ENCODE peak calls at places on chromosomes 13 and 19, in five cellular contexts. K is AG09319, V is tibial nerve, U is GM23338, I is endothelial cell. M is an unnamed sample.

GRCh38 chr13:101691326-101691725 is 238.9 kb downstream of the ITGBL1 start:
- DNase-seq in K (no peak), V (no peak), U (no peak), I (no peak), M (no peak)

GRCh38 chr19:3893509-3894179 is 13.2 kb downstream of the ATCAY start:
- DNase-seq in K (no peak), V (no peak), U (no peak), I (no peak), M (no peak)

GRCh38 chr19:28349604-28350003 is 863.3 kb downstream of the UQCRFS1 start:
- DNase-seq in K (no peak), V (no peak), U (no peak), I (no peak), M (no peak)

GRCh38 chr13:114047358-114047881 is 73.5 kb upstream of the C13orf46 start:
- DNase-seq in K (no peak), V (no peak), U (no peak), I (no peak), M (no peak)

GRCh38 chr13:43614063-43614462 is 172.7 kb downstream of the ENOX1 start:
- DNase-seq in K (no peak), V (no peak), U (no peak), I (no peak), M (no peak)

GRCh38 chr13:98083507-98083906 is 59.4 kb upstream of the FARP1 start:
- DNase-seq in K (peak; percentile 42), V (no peak), U (no peak), I (no peak), M (no peak)

GRCh38 chr13:110561335-110562033 is at the start of gene RAB20:
- DNase-seq in K (peak; percentile 50), V (peak; percentile 78), U (peak; percentile 90), I (peak; percentile 73), M (peak; percentile 77)

GRCh38 chr13:86085890-86086289 is 286.7 kb upstream of the SLITRK6 start:
- DNase-seq in K (no peak), V (no peak), U (no peak), I (no peak), M (no peak)

GRCh38 chr13:32734511-32734910 is 148.3 kb downstream of the PDS5B start:
- DNase-seq in K (no peak), V (no peak), U (no peak), I (no peak), M (no peak)

GRCh38 chr19:1266116-1266817 is 2.9 kb upstream of the CIRBP start:
- DNase-seq in K (peak; percentile 57), V (no peak), U (peak; percentile 88), I (peak; percentile 78), M (peak; percentile 80)

GRCh38 chr19:50829801-50830200 is 3.6 kb downstream of the KLK15 start:
- DNase-seq in K (no peak), V (no peak), U (no peak), I (no peak), M (no peak)

GRCh38 chr13:18996627-18997051 is 185.0 kb downstream of the TUBA3C start:
- DNase-seq in K (no peak), V (no peak), U (no peak), I (no peak), M (no peak)

GRCh38 chr13:99796175-99796819 is 175.3 kb downstream of the ZIC5 start:
- DNase-seq in K (no peak), V (no peak), U (peak; percentile 94), I (peak; percentile 64), M (peak; percentile 74)

GRCh38 chr13:19153782-19154450 is 27.7 kb downstream of the TUBA3C start:
- DNase-seq in K (no peak), V (no peak), U (no peak), I (no peak), M (no peak)

GRCh38 chr13:49220035-49220855 is at the start of gene MLNR:
- DNase-seq in K (no peak), V (no peak), U (peak; percentile 76), I (peak; percentile 41), M (peak; percentile 56)

GRCh38 chr13:31755803-31756212 is 16.5 kb downstream of the RXFP2 start:
- DNase-seq in K (no peak), V (no peak), U (no peak), I (no peak), M (no peak)

GRCh38 chr19:996051-996838 is 4.0 kb upstream of the GRIN3B start:
- DNase-seq in K (no peak), V (no peak), U (peak; percentile 75), I (no peak), M (no peak)

GRCh38 chr13:50127017-50127725 is 111.9 kb downstream of the KCNRG start:
- DNase-seq in K (no peak), V (peak; percentile 47), U (peak; percentile 63), I (peak; percentile 32), M (peak; percentile 69)

GRCh38 chr13:50257646-50258045 is 242.4 kb downstream of the KCNRG start:
- DNase-seq in K (no peak), V (no peak), U (no peak), I (no peak), M (no peak)

GRCh38 chr13:26075498-26075897 is 23.7 kb upstream of the SHISA2 start:
- DNase-seq in K (no peak), V (no peak), U (peak; percentile 39), I (no peak), M (no peak)

GRCh38 chr19:3368848-3369336 is 2.5 kb downstream of the NFIC start:
- DNase-seq in K (no peak), V (no peak), U (no peak), I (no peak), M (no peak)

GRCh38 chr19:18478545-18479311 is 40.8 kb upstream of the ISYNA1 start:
- DNase-seq in K (peak; percentile 79), V (peak; percentile 56), U (no peak), I (peak; percentile 31), M (no peak)

GRCh38 chr19:49120868-49121267 is 1.5 kb downstream of the PPFIA3 start:
- DNase-seq in K (no peak), V (no peak), U (no peak), I (no peak), M (no peak)

GRCh38 chr19:44653977-44654784 is 10.5 kb downstream of the PVR start:
- DNase-seq in K (no peak), V (peak; percentile 61), U (peak; percentile 82), I (peak; percentile 66), M (no peak)

GRCh38 chr19:2434267-2434666 is 6.9 kb upstream of the TIMM13 start:
- DNase-seq in K (no peak), V (no peak), U (no peak), I (no peak), M (no peak)

GRCh38 chr19:55325172-55325571 is at the start of gene TMEM150B:
- DNase-seq in K (no peak), V (no peak), U (no peak), I (no peak), M (no peak)

GRCh38 chr13:113723400-113724015 is 35.5 kb upstream of the TMEM255B start:
- DNase-seq in K (no peak), V (no peak), U (no peak), I (no peak), M (no peak)

GRCh38 chr13:51745236-51745635 is 58.7 kb downstream of the DHRS12 start:
- DNase-seq in K (no peak), V (no peak), U (no peak), I (no peak), M (no peak)

GRCh38 chr13:98853791-98854191 is 101.3 kb upstream of the SLC15A1 start:
- DNase-seq in K (peak; percentile 40), V (no peak), U (no peak), I (no peak), M (no peak)

GRCh38 chr13:77779461-77780272 is 82.2 kb downstream of the SLAIN1 start:
- DNase-seq in K (peak; percentile 75), V (no peak), U (peak; percentile 76), I (peak; percentile 31), M (no peak)

GRCh38 chr19:13619203-13619632 is 112.9 kb upstream of the CACNA1A start:
- DNase-seq in K (no peak), V (no peak), U (no peak), I (no peak), M (no peak)

GRCh38 chr13:113453962-113454361 is 674 bp upstream of the ADPRHL1 start:
- DNase-seq in K (peak; percentile 11), V (no peak), U (no peak), I (no peak), M (no peak)

GRCh38 chr19:11254662-11255061 is 7.7 kb downstream of the DOCK6 start:
- DNase-seq in K (no peak), V (no peak), U (peak; percentile 20), I (no peak), M (no peak)
- TF ChIP-seq CTCF in K (no peak), V (no peak), U (peak; percentile 18), I (no peak), M (no peak)

GRCh38 chr19:17294051-17294891 is 9.0 kb downstream of the ABHD8 start:
- DNase-seq in K (no peak), V (no peak), U (peak; percentile 82), I (peak; percentile 46), M (no peak)

GRCh38 chr19:17296976-17297375 is 6.2 kb downstream of the ABHD8 start:
- DNase-seq in K (no peak), V (no peak), U (no peak), I (no peak), M (no peak)

GRCh38 chr19:17292301-17293074 is 10.7 kb downstream of the ABHD8 start:
- DNase-seq in K (peak; percentile 59), V (peak; percentile 48), U (peak; percentile 93), I (peak; percentile 88), M (peak; percentile 71)

GRCh38 chr19:17296278-17296677 is 6.9 kb downstream of the ABHD8 start:
- DNase-seq in K (no peak), V (no peak), U (no peak), I (no peak), M (no peak)

DNA sequence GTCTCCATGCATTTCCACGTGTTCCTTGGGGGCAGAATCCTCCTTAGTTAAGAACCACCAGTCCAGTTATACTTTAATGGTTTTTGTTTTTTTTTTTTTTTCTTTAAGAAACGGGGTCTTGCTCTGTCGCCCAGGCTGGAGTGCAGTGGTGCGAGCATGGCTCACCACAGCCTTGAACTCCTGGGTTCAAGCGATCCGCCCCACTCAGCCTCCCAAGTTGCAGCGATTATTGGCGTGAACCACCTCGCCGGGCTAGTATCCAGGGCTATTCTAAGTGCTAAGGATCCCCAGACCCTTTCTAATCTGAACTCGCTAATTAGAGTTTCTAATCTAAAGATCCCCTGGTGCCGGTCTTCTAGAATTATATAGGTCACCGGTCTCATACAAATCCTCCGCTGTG is 9.6 kb downstream of the ABHD8 start:
- DNase-seq in K (no peak), V (no peak), U (no peak), I (no peak), M (no peak)
- TF ChIP-seq CTCF in K (no peak), V (no peak), U (no peak), I (no peak), M (no peak)

GRCh38 chr19:38838208-38838985 is 6.8 kb upstream of the ECH1 start:
- DNase-seq in K (no peak), V (no peak), U (no peak), I (no peak), M (no peak)
- TF ChIP-seq CTCF in K (no peak), V (no peak), U (no peak), I (no peak), M (no peak)

DNA sequence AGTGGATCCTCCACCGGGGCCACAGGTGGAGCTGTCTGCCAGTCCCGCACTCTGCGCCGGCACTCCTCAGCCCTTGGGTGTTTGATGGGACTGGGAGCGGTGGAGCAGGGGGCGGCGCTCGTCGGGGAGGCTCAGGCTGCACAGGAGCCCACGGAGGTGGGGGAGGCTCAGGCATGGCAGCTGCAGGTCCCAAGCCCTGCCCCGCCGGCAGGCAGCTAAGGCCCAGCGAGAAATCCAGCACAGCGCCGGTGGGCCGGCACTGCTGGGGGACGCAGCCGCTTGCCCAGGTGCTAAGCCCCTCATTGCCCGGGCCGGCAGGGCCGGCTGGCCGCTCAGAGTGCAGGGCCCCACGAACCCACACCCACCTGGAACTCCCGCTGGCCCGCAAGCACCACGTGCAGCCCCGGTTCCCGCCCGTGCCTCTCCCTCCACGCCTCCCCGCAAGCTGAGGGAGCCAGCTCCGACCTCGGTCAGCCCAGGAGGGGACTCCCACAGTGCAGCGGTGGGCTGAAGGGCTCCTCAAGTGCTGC is 286.4 kb downstream of the RBM26 start:
- DNase-seq in K (no peak), V (no peak), U (no peak), I (no peak), M (no peak)
- TF ChIP-seq CTCF in K (no peak), V (no peak), U (no peak), I (no peak), M (no peak)